ENCODE peak calls at places on chromosomes 12 and 14, in ten cellular contexts. One of them, this sample, is unnamed.

GRCh38 chr12:123979566-123979965 is 6.6 kb downstream of the ZNF664 start:
- DNase-seq in ovary: no peak
- DNase-seq in HCT116: no peak
- DNase-seq in testis: no peak
- DNase-seq in GM12878: no peak
- DNase-seq in uterus: no peak
- DNase-seq in stomach: no peak
- DNase-seq in heart left ventricle: no peak
- DNase-seq in IMR-90: no peak
- DNase-seq in A549: no peak
- DNase-seq in this sample: no peak

GRCh38 chr12:101671157-101671791 is 26.2 kb upstream of the CHPT1 start:
- DNase-seq in testis: no peak
- DNase-seq in ovary: no peak
- DNase-seq in GM12878: peak
- DNase-seq in IMR-90: no peak
- DNase-seq in uterus: no peak
- DNase-seq in A549: no peak
- DNase-seq in HCT116: no peak
- DNase-seq in heart left ventricle: peak
- DNase-seq in stomach: peak
- DNase-seq in this sample: no peak

GRCh38 chr12:46214668-46215429 is 54.0 kb downstream of the SLC38A1 start:
- DNase-seq in A549: no peak
- DNase-seq in ovary: no peak
- DNase-seq in GM12878: peak
- DNase-seq in uterus: no peak
- DNase-seq in heart left ventricle: no peak
- DNase-seq in stomach: peak
- DNase-seq in IMR-90: peak
- DNase-seq in HCT116: no peak
- DNase-seq in testis: no peak
- DNase-seq in this sample: no peak

GRCh38 chr12:113889076-113889475 is 77.0 kb downstream of the RBM19 start:
- DNase-seq in heart left ventricle: no peak
- DNase-seq in testis: no peak
- DNase-seq in GM12878: no peak
- DNase-seq in stomach: no peak
- DNase-seq in HCT116: no peak
- DNase-seq in uterus: no peak
- DNase-seq in A549: no peak
- DNase-seq in IMR-90: peak
- DNase-seq in ovary: no peak
- DNase-seq in this sample: no peak

GRCh38 chr14:50773632-50774541 is 57.1 kb downstream of the NIN start:
- DNase-seq in IMR-90: peak
- DNase-seq in heart left ventricle: no peak
- DNase-seq in testis: peak
- DNase-seq in stomach: peak
- DNase-seq in HCT116: no peak
- DNase-seq in GM12878: no peak
- DNase-seq in ovary: no peak
- DNase-seq in A549: peak
- DNase-seq in uterus: no peak
- DNase-seq in this sample: peak

GRCh38 chr12:13032164-13032563 is 12.0 kb upstream of the FAM234B start:
- DNase-seq in IMR-90: peak
- DNase-seq in heart left ventricle: no peak
- DNase-seq in HCT116: no peak
- DNase-seq in A549: no peak
- DNase-seq in GM12878: no peak
- DNase-seq in stomach: no peak
- DNase-seq in testis: no peak
- DNase-seq in ovary: no peak
- DNase-seq in uterus: no peak
- DNase-seq in this sample: no peak

GRCh38 chr14:76776306-76777251 is 15.3 kb downstream of the VASH1 start:
- DNase-seq in HCT116: no peak
- DNase-seq in IMR-90: no peak
- DNase-seq in stomach: no peak
- DNase-seq in A549: no peak
- DNase-seq in ovary: no peak
- DNase-seq in uterus: no peak
- DNase-seq in GM12878: no peak
- DNase-seq in heart left ventricle: no peak
- DNase-seq in testis: no peak
- DNase-seq in this sample: no peak

GRCh38 chr12:47977046-47977771 is 13.8 kb downstream of the TMEM106C start:
- DNase-seq in IMR-90: no peak
- DNase-seq in ovary: no peak
- DNase-seq in stomach: no peak
- DNase-seq in GM12878: no peak
- DNase-seq in heart left ventricle: no peak
- DNase-seq in HCT116: no peak
- DNase-seq in A549: no peak
- DNase-seq in testis: no peak
- DNase-seq in uterus: no peak
- DNase-seq in this sample: no peak

GRCh38 chr12:5076761-5077160 is 33.1 kb downstream of the KCNA5 start:
- DNase-seq in stomach: no peak
- DNase-seq in IMR-90: no peak
- DNase-seq in GM12878: no peak
- DNase-seq in HCT116: no peak
- DNase-seq in testis: no peak
- DNase-seq in heart left ventricle: peak
- DNase-seq in ovary: no peak
- DNase-seq in A549: no peak
- DNase-seq in uterus: no peak
- DNase-seq in this sample: no peak

GRCh38 chr12:29415111-29415510 is 34.1 kb upstream of the ERGIC2 start:
- DNase-seq in GM12878: no peak
- DNase-seq in stomach: no peak
- DNase-seq in A549: no peak
- DNase-seq in heart left ventricle: no peak
- DNase-seq in IMR-90: no peak
- DNase-seq in HCT116: no peak
- DNase-seq in ovary: no peak
- DNase-seq in uterus: no peak
- DNase-seq in testis: no peak
- DNase-seq in this sample: no peak

GRCh38 chr14:67665886-67666285 is 8.5 kb downstream of the VTI1B start:
- DNase-seq in heart left ventricle: no peak
- DNase-seq in ovary: no peak
- DNase-seq in stomach: no peak
- DNase-seq in uterus: no peak
- DNase-seq in GM12878: no peak
- DNase-seq in testis: no peak
- DNase-seq in A549: no peak
- DNase-seq in HCT116: no peak
- DNase-seq in IMR-90: peak
- DNase-seq in this sample: no peak

GRCh38 chr14:91115986-91116385 is 2.1 kb downstream of the DGLUCY start:
- DNase-seq in testis: no peak
- DNase-seq in stomach: peak
- DNase-seq in GM12878: no peak
- DNase-seq in ovary: no peak
- DNase-seq in A549: no peak
- DNase-seq in IMR-90: peak
- DNase-seq in HCT116: no peak
- DNase-seq in heart left ventricle: no peak
- DNase-seq in uterus: peak
- DNase-seq in this sample: no peak

GRCh38 chr12:25590021-25590721 is 37.1 kb upstream of the LMNTD1 start:
- DNase-seq in uterus: no peak
- DNase-seq in stomach: no peak
- DNase-seq in A549: no peak
- DNase-seq in IMR-90: no peak
- DNase-seq in heart left ventricle: no peak
- DNase-seq in ovary: no peak
- DNase-seq in HCT116: no peak
- DNase-seq in GM12878: no peak
- DNase-seq in testis: no peak
- DNase-seq in this sample: no peak

GRCh38 chr14:26841920-26842741 is 244.3 kb upstream of the NOVA1 start:
- DNase-seq in IMR-90: peak
- DNase-seq in stomach: peak
- DNase-seq in A549: peak
- DNase-seq in heart left ventricle: peak
- DNase-seq in testis: peak
- DNase-seq in uterus: peak
- DNase-seq in HCT116: no peak
- DNase-seq in ovary: peak
- DNase-seq in GM12878: no peak
- DNase-seq in this sample: peak

GRCh38 chr12:91630118-91630517 is 447.5 kb upstream of the DCN start:
- DNase-seq in A549: no peak
- DNase-seq in stomach: no peak
- DNase-seq in HCT116: no peak
- DNase-seq in uterus: no peak
- DNase-seq in GM12878: no peak
- DNase-seq in IMR-90: no peak
- DNase-seq in heart left ventricle: no peak
- DNase-seq in testis: no peak
- DNase-seq in ovary: no peak
- DNase-seq in this sample: no peak

GRCh38 chr14:63659726-63660125 is 18.1 kb upstream of the WDR89 start:
- DNase-seq in A549: no peak
- DNase-seq in stomach: no peak
- DNase-seq in ovary: no peak
- DNase-seq in IMR-90: peak
- DNase-seq in testis: peak
- DNase-seq in GM12878: no peak
- DNase-seq in heart left ventricle: no peak
- DNase-seq in uterus: no peak
- DNase-seq in HCT116: no peak
- DNase-seq in this sample: no peak

GRCh38 chr14:104249092-104249491 is 110.7 kb downstream of the KIF26A start:
- DNase-seq in HCT116: no peak
- DNase-seq in testis: no peak
- DNase-seq in A549: no peak
- DNase-seq in uterus: no peak
- DNase-seq in IMR-90: no peak
- DNase-seq in heart left ventricle: no peak
- DNase-seq in stomach: no peak
- DNase-seq in GM12878: no peak
- DNase-seq in ovary: no peak
- DNase-seq in this sample: no peak

GRCh38 chr12:57782608-57783465 is at the start of gene TSFM:
- DNase-seq in testis: peak
- DNase-seq in A549: peak
- DNase-seq in GM12878: peak
- DNase-seq in stomach: peak
- DNase-seq in HCT116: peak
- DNase-seq in heart left ventricle: peak
- DNase-seq in IMR-90: peak
- DNase-seq in uterus: peak
- DNase-seq in ovary: peak
- DNase-seq in this sample: peak
- TF ChIP-seq POLR2A in testis: no peak
- TF ChIP-seq POLR2A in A549: peak
- TF ChIP-seq POLR2A in GM12878: peak
- TF ChIP-seq POLR2A in stomach: peak
- TF ChIP-seq POLR2A in HCT116: peak
- TF ChIP-seq POLR2A in heart left ventricle: no peak
- TF ChIP-seq POLR2A in IMR-90: peak
- TF ChIP-seq POLR2A in uterus: peak
- TF ChIP-seq POLR2A in ovary: peak
- TF ChIP-seq POLR2A in this sample: peak

GRCh38 chr12:122030427-122030825 is 8.7 kb downstream of the BCL7A start:
- DNase-seq in stomach: no peak
- DNase-seq in GM12878: no peak
- DNase-seq in ovary: no peak
- DNase-seq in HCT116: no peak
- DNase-seq in A549: no peak
- DNase-seq in uterus: no peak
- DNase-seq in IMR-90: no peak
- DNase-seq in testis: no peak
- DNase-seq in heart left ventricle: no peak
- DNase-seq in this sample: no peak

GRCh38 chr12:122035292-122035691 is 13.6 kb downstream of the BCL7A start:
- DNase-seq in IMR-90: no peak
- DNase-seq in ovary: no peak
- DNase-seq in A549: no peak
- DNase-seq in GM12878: no peak
- DNase-seq in stomach: peak
- DNase-seq in testis: no peak
- DNase-seq in uterus: no peak
- DNase-seq in heart left ventricle: no peak
- DNase-seq in HCT116: no peak
- DNase-seq in this sample: no peak

GRCh38 chr12:122029620-122030426 is 8.1 kb downstream of the BCL7A start:
- DNase-seq in heart left ventricle: peak
- DNase-seq in HCT116: no peak
- DNase-seq in IMR-90: no peak
- DNase-seq in ovary: no peak
- DNase-seq in stomach: no peak
- DNase-seq in A549: no peak
- DNase-seq in testis: peak
- DNase-seq in uterus: no peak
- DNase-seq in GM12878: no peak
- DNase-seq in this sample: peak

GRCh38 chr12:122031342-122032216 is 9.9 kb downstream of the BCL7A start:
- DNase-seq in IMR-90: no peak
- DNase-seq in ovary: no peak
- DNase-seq in heart left ventricle: no peak
- DNase-seq in testis: peak
- DNase-seq in stomach: peak
- DNase-seq in GM12878: no peak
- DNase-seq in HCT116: no peak
- DNase-seq in uterus: no peak
- DNase-seq in A549: peak
- DNase-seq in this sample: no peak

GRCh38 chr12:122032570-122032969 is 10.9 kb downstream of the BCL7A start:
- DNase-seq in stomach: no peak
- DNase-seq in testis: no peak
- DNase-seq in HCT116: no peak
- DNase-seq in IMR-90: no peak
- DNase-seq in A549: no peak
- DNase-seq in heart left ventricle: no peak
- DNase-seq in uterus: no peak
- DNase-seq in GM12878: no peak
- DNase-seq in ovary: no peak
- DNase-seq in this sample: no peak
- TF ChIP-seq POLR2A in stomach: no peak
- TF ChIP-seq POLR2A in testis: no peak
- TF ChIP-seq POLR2A in HCT116: no peak
- TF ChIP-seq POLR2A in IMR-90: no peak
- TF ChIP-seq POLR2A in A549: no peak
- TF ChIP-seq POLR2A in heart left ventricle: no peak
- TF ChIP-seq POLR2A in uterus: no peak
- TF ChIP-seq POLR2A in GM12878: no peak
- TF ChIP-seq POLR2A in ovary: no peak
- TF ChIP-seq POLR2A in this sample: no peak

GRCh38 chr12:54161481-54162437 is 27.0 kb downstream of the SMUG1 start:
- DNase-seq in heart left ventricle: no peak
- DNase-seq in uterus: no peak
- DNase-seq in A549: no peak
- DNase-seq in IMR-90: no peak
- DNase-seq in stomach: no peak
- DNase-seq in GM12878: no peak
- DNase-seq in testis: no peak
- DNase-seq in ovary: no peak
- DNase-seq in HCT116: no peak
- DNase-seq in this sample: no peak
- TF ChIP-seq POLR2A in heart left ventricle: no peak
- TF ChIP-seq POLR2A in uterus: no peak
- TF ChIP-seq POLR2A in A549: no peak
- TF ChIP-seq POLR2A in IMR-90: no peak
- TF ChIP-seq POLR2A in stomach: no peak
- TF ChIP-seq POLR2A in GM12878: no peak
- TF ChIP-seq POLR2A in testis: no peak
- TF ChIP-seq POLR2A in ovary: no peak
- TF ChIP-seq POLR2A in HCT116: no peak
- TF ChIP-seq POLR2A in this sample: no peak

GRCh38 chr12:74292351-74293194 is 245.1 kb upstream of the ATXN7L3B start:
- DNase-seq in GM12878: no peak
- DNase-seq in A549: no peak
- DNase-seq in testis: peak
- DNase-seq in IMR-90: no peak
- DNase-seq in uterus: no peak
- DNase-seq in stomach: no peak
- DNase-seq in heart left ventricle: no peak
- DNase-seq in HCT116: no peak
- DNase-seq in ovary: no peak
- DNase-seq in this sample: peak
- TF ChIP-seq POLR2A in GM12878: no peak
- TF ChIP-seq POLR2A in A549: no peak
- TF ChIP-seq POLR2A in testis: no peak
- TF ChIP-seq POLR2A in IMR-90: no peak
- TF ChIP-seq POLR2A in uterus: no peak
- TF ChIP-seq POLR2A in stomach: no peak
- TF ChIP-seq POLR2A in heart left ventricle: no peak
- TF ChIP-seq POLR2A in HCT116: no peak
- TF ChIP-seq POLR2A in ovary: no peak
- TF ChIP-seq POLR2A in this sample: peak

This sample was measured in H54.